ENCODE peak calls at places on chromosome 3, in six cellular contexts. E is neural progenitor cell, O is IMR-90, S is endodermal cell, T is breast epithelium, N is stomach. K is an unnamed sample.

GRCh38 chr3:163939926-163940325 is 1138.4 kb downstream of the SI start:
- DNase-seq in E (peak), O (no peak), S (peak), T (no peak), N (no peak), K (no peak)

GRCh38 chr3:196207159-196207832 is 3.9 kb downstream of the ZDHHC19 start:
- DNase-seq in E (peak), O (no peak), S (peak), T (no peak), N (no peak), K (peak)

GRCh38 chr3:45473841-45474240 is 85.5 kb downstream of the LARS2 start:
- DNase-seq in E (no peak), O (peak), S (no peak), T (no peak), N (no peak), K (no peak)

GRCh38 chr3:134029734-134030381 is at the start of gene SLCO2A1:
- DNase-seq in E (peak), O (peak), S (peak), T (no peak), N (peak), K (no peak)

GRCh38 chr3:69364354-69364753 is 21.5 kb downstream of the FRMD4B start:
- DNase-seq in E (no peak), O (no peak), S (no peak), T (no peak), N (no peak), K (no peak)

GRCh38 chr3:16332904-16333426 is 68.0 kb downstream of the OXNAD1 start:
- DNase-seq in E (no peak), O (peak), S (no peak), T (no peak), N (no peak), K (no peak)

GRCh38 chr3:187567741-187568140 is 102.5 kb downstream of the SST start:
- DNase-seq in E (no peak), O (peak), S (no peak), T (no peak), N (no peak), K (no peak)

GRCh38 chr3:16849240-16849639 is 35.5 kb upstream of the PLCL2 start:
- DNase-seq in E (peak), O (peak), S (peak), T (no peak), N (peak), K (peak)

GRCh38 chr3:111676177-111677021 is 81.3 kb upstream of the ZBED2 start:
- DNase-seq in E (no peak), O (no peak), S (no peak), T (no peak), N (peak), K (no peak)

GRCh38 chr3:133941390-133941789 is 45.7 kb upstream of the RAB6B start:
- DNase-seq in E (peak), O (peak), S (peak), T (no peak), N (peak), K (no peak)

GRCh38 chr3:2558828-2559227 is 460.2 kb downstream of the CNTN4 start:
- DNase-seq in E (no peak), O (no peak), S (no peak), T (no peak), N (no peak), K (no peak)

GRCh38 chr3:143469159-143469558 is 349.6 kb downstream of the CHST2 start:
- DNase-seq in E (no peak), O (no peak), S (no peak), T (no peak), N (no peak), K (no peak)

GRCh38 chr3:94525039-94525438 is 462.2 kb downstream of the NSUN3 start:
- DNase-seq in E (peak), O (peak), S (peak), T (no peak), N (no peak), K (no peak)

GRCh38 chr3:47056705-47057104 is 77.2 kb downstream of the NBEAL2 start:
- DNase-seq in E (no peak), O (no peak), S (no peak), T (no peak), N (no peak), K (no peak)

GRCh38 chr3:127013758-127014535 is 31.0 kb downstream of the PLXNA1 start:
- DNase-seq in E (no peak), O (no peak), S (no peak), T (no peak), N (no peak), K (no peak)

DNA sequence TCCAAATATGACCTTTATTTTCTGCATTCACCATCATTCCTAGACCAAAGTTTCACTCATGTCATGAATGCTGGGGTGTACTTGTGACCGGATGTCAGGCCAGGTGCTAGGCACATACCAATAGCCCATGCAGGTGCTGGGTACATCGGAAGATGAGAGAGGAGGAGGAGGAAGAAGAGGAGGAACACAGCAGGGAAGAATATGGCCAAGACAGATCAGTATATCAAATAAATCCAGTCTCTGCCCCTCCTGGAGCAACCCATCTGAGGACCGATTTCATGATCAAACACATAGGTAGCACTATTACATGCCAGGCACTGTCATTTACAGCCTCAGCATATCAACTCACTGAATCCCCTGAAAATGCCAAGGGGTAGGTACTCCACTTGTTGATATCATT is 3.0 kb upstream of the WNT7A start:
- DNase-seq in E (no peak), O (no peak), S (peak), T (no peak), N (no peak), K (no peak)
- H3K4me3 ChIP-seq in E (no peak), O (no peak), S (no peak), T (no peak), N (no peak), K (no peak)

GRCh38 chr3:31932990-31933389 is 48.1 kb downstream of the OSBPL10 start:
- DNase-seq in E (no peak), O (no peak), S (no peak), T (no peak), N (no peak), K (no peak)

GRCh38 chr3:31937225-31937624 is 43.8 kb downstream of the OSBPL10 start:
- DNase-seq in E (no peak), O (no peak), S (no peak), T (no peak), N (no peak), K (no peak)

GRCh38 chr3:31936661-31937060 is 44.4 kb downstream of the OSBPL10 start:
- DNase-seq in E (no peak), O (peak), S (no peak), T (no peak), N (no peak), K (no peak)

GRCh38 chr3:31934018-31934417 is 47.0 kb downstream of the OSBPL10 start:
- DNase-seq in E (no peak), O (no peak), S (no peak), T (no peak), N (no peak), K (no peak)

DNA sequence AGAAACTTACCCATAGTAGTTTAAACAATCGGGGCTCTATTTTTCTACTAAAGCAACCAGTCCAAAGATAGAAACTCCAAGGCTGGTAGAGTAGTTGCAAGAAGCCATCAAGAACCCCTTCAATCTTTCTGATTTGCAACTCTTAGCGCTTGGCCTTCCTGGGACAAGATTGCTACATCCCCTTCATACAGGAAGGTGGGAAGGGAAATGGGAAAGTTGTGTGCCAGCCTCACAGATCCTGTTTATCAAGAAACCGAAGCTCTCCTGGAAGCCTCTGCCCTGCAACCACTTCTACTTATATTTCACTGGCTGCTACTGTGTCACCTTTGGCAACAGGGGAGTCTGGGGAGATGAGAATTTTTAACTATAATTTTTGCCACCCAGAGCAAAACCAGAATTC is 46.2 kb downstream of the OSBPL10 start:
- DNase-seq in E (no peak), O (no peak), S (no peak), T (no peak), N (no peak), K (no peak)
- H3K27ac ChIP-seq in E (no peak), O (no peak), S (no peak), T (no peak), N (no peak), K (no peak)

DNA sequence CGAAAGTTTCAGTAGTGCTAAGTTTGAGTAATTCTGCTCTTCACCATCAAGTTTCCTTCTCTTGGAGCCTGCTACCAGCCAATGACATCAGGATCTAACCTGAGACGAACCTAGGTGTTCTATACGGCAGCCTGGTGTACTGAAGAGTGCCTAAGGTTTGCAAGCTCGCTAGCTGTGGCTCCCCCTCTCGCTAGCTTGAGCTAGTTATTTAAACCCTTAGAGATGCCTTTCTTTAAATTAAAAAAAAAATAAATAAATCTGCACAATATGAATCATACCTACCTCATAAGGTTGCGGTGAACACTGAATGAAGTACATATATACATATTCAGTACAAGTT is 1.4 kb upstream of the COL8A1 start:
- DNase-seq in E (peak), O (no peak), S (peak), T (no peak), N (no peak), K (no peak)
- H3K4me3 ChIP-seq in E (peak), O (peak), S (peak), T (peak), N (peak), K (no peak)

GRCh38 chr3:55097441-55097840 is 169.6 kb upstream of the LRTM1 start:
- DNase-seq in E (no peak), O (no peak), S (no peak), T (no peak), N (no peak), K (no peak)

GRCh38 chr3:55090746-55091145 is 162.9 kb upstream of the LRTM1 start:
- DNase-seq in E (no peak), O (no peak), S (no peak), T (no peak), N (no peak), K (no peak)

GRCh38 chr3:55090310-55090709 is 162.5 kb upstream of the LRTM1 start:
- DNase-seq in E (no peak), O (no peak), S (no peak), T (no peak), N (no peak), K (no peak)

GRCh38 chr3:55091381-55092225 is 163.7 kb upstream of the LRTM1 start:
- DNase-seq in E (no peak), O (peak), S (no peak), T (no peak), N (no peak), K (no peak)

GRCh38 chr3:55094691-55095090 is 166.8 kb upstream of the LRTM1 start:
- DNase-seq in E (no peak), O (peak), S (no peak), T (no peak), N (no peak), K (no peak)
- H3K27ac ChIP-seq in E (no peak), O (no peak), S (no peak), T (no peak), N (no peak), K (no peak)

K was measured in CD4-positive, alpha-beta memory T cell.